ENCODE peak calls at places on chromosomes 13 and 19, in nine cellular contexts. N is cardiac fibroblast, L is HCT116, X is gastrocnemius medialis, D is PC-3, V is choroid plexus epithelial cell, F is AG10803, R is esophagus muscularis mucosa, P is fibroblast of villous mesenchyme. J is an unnamed sample.

GRCh38 chr19:10712754-10713153 is 5.1 kb upstream of the DNM2 start:
- DNase-seq in N (no peak), L (no peak), X (no peak), D (no peak), V (no peak), F (no peak), R (no peak), P (no peak), J (no peak)

GRCh38 chr13:38783992-38784875 is 97.4 kb downstream of the FREM2 start:
- DNase-seq in N (no peak), L (no peak), X (no peak), D (no peak), V (no peak), F (no peak), R (no peak), P (no peak), J (no peak)

GRCh38 chr19:30856376-30856775 is 484.2 kb downstream of the ZNF536 start:
- DNase-seq in N (no peak), L (no peak), X (no peak), D (no peak), V (no peak), F (no peak), R (peak), P (no peak), J (no peak)

GRCh38 chr13:80276371-80277289 is 64.3 kb downstream of the SPRY2 start:
- DNase-seq in N (peak), L (no peak), X (no peak), D (peak), V (peak), F (no peak), R (peak), P (peak), J (no peak)

GRCh38 chr19:389935-390289 is 19.0 kb downstream of the C2CD4C start:
- DNase-seq in N (no peak), L (no peak), X (no peak), D (no peak), V (no peak), F (no peak), R (no peak), P (no peak), J (no peak)

GRCh38 chr19:8311461-8312260 is 3.5 kb upstream of the CD320 start:
- DNase-seq in N (no peak), L (no peak), X (peak), D (peak), V (no peak), F (no peak), R (no peak), P (no peak), J (no peak)

GRCh38 chr13:86922936-86923335 is 748.2 kb upstream of the SLITRK5 start:
- DNase-seq in N (no peak), L (no peak), X (no peak), D (no peak), V (peak), F (no peak), R (no peak), P (no peak), J (no peak)

GRCh38 chr13:37648604-37649003 is 50.0 kb upstream of the POSTN start:
- DNase-seq in N (peak), L (no peak), X (no peak), D (peak), V (peak), F (peak), R (no peak), P (peak), J (no peak)

GRCh38 chr13:40624338-40624737 is 42.1 kb downstream of the FOXO1 start:
- DNase-seq in N (no peak), L (no peak), X (no peak), D (no peak), V (peak), F (peak), R (peak), P (peak), J (no peak)

GRCh38 chr13:37651891-37652290 is 53.3 kb upstream of the POSTN start:
- DNase-seq in N (no peak), L (no peak), X (no peak), D (peak), V (no peak), F (no peak), R (no peak), P (no peak), J (no peak)

GRCh38 chr19:1774999-1775772 is 21.9 kb downstream of the ONECUT3 start:
- DNase-seq in N (peak), L (no peak), X (no peak), D (no peak), V (peak), F (no peak), R (no peak), P (peak), J (peak)

GRCh38 chr19:6738726-6739389 is 622 bp upstream of the TRIP10 start:
- DNase-seq in N (peak), L (no peak), X (peak), D (no peak), V (no peak), F (no peak), R (no peak), P (no peak), J (no peak)

GRCh38 chr13:30872685-30873443 is 33.2 kb upstream of the MEDAG start:
- DNase-seq in N (peak), L (no peak), X (peak), D (no peak), V (peak), F (peak), R (no peak), P (peak), J (no peak)

GRCh38 chr13:30580852-30581502 is 36.7 kb upstream of the USPL1 start:
- DNase-seq in N (no peak), L (no peak), X (peak), D (peak), V (no peak), F (no peak), R (no peak), P (no peak), J (no peak)

GRCh38 chr13:62512194-62513141 is 1096.8 kb upstream of the PCDH20 start:
- DNase-seq in N (peak), L (peak), X (no peak), D (peak), V (peak), F (peak), R (no peak), P (peak), J (peak)

GRCh38 chr13:60583196-60583908 is 186.3 kb downstream of the TDRD3 start:
- DNase-seq in N (peak), L (no peak), X (peak), D (no peak), V (peak), F (peak), R (no peak), P (peak), J (no peak)
- TF ChIP-seq CTCF in N (peak), L (no peak), X (no peak), D (no peak), V (peak), F (peak), R (no peak), P (no peak), J (no peak)

GRCh38 chr19:16066611-16067104 is 9.6 kb upstream of the TPM4 start:
- DNase-seq in N (peak), L (peak), X (no peak), D (peak), V (no peak), F (peak), R (no peak), P (peak), J (peak)
- TF ChIP-seq CTCF in N (peak), L (no peak), X (no peak), D (peak), V (peak), F (peak), R (peak), P (peak), J (peak)

GRCh38 chr19:58007285-58007684 is 4.7 kb upstream of the ZNF606 start:
- DNase-seq in N (no peak), L (no peak), X (no peak), D (no peak), V (peak), F (no peak), R (no peak), P (no peak), J (no peak)
- TF ChIP-seq CTCF in N (peak), L (no peak), X (no peak), D (no peak), V (peak), F (no peak), R (no peak), P (no peak), J (no peak)

DNA sequence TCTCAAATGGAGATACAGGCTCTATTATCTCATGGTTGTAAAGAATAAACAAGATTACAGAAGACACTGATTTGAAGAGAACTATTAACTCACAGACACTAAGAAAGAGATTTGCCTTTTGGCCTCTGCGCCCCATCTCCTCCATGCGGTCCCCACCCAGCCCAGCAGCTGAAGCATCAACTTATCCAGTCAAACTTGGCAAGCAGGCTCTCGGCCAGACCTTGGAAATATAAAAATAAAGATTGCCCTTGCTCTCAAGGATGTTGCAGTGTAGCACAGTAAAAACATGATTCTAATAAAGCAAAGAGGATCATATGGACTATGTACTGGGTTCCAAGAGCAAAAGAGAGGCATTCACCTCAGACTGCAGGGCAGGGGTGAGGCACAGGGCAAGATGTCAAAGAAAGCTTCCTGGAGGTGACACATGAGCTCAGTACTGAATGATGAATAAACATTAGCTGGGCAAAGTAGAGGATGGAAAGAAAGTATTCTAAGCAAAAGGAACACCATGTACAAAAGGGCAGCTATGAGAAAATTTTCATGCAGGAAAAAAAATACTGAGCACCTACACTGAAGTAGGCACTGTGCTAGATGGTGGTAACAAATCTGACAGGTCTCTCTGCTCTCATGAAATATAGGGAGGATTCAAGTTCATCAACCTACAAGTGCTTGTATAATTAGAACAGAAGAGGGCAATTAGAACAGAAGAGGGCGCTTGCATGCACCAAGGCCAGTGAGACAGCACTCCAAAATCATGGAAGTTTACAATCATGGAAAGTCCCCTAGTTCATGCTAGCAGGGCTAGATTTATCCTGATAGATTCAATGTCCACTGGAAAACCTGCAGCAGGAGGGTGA is 85.0 kb downstream of the SACS start:
- DNase-seq in N (peak), L (no peak), X (no peak), D (no peak), V (peak), F (peak), R (no peak), P (no peak), J (no peak)
- TF ChIP-seq CTCF in N (no peak), L (no peak), X (no peak), D (peak), V (peak), F (no peak), R (peak), P (no peak), J (no peak)

GRCh38 chr19:18809149-18809978 is 18.3 kb upstream of the COMP start:
- DNase-seq in N (peak), L (no peak), X (peak), D (peak), V (peak), F (peak), R (no peak), P (peak), J (no peak)

GRCh38 chr19:18815673-18816072 is 16.1 kb upstream of the UPF1 start:
- DNase-seq in N (no peak), L (no peak), X (no peak), D (no peak), V (no peak), F (no peak), R (no peak), P (peak), J (no peak)

GRCh38 chr19:18817574-18817973 is 14.2 kb upstream of the UPF1 start:
- DNase-seq in N (no peak), L (no peak), X (no peak), D (no peak), V (no peak), F (no peak), R (no peak), P (peak), J (no peak)

GRCh38 chr19:18814063-18814462 is 17.7 kb upstream of the UPF1 start:
- DNase-seq in N (peak), L (no peak), X (peak), D (no peak), V (no peak), F (peak), R (no peak), P (peak), J (no peak)
- TF ChIP-seq CTCF in N (no peak), L (no peak), X (no peak), D (no peak), V (peak), F (peak), R (no peak), P (peak), J (no peak)

GRCh38 chr13:113430378-113431110 is 22.7 kb downstream of the ADPRHL1 start:
- DNase-seq in N (no peak), L (no peak), X (no peak), D (no peak), V (no peak), F (no peak), R (no peak), P (no peak), J (no peak)
- TF ChIP-seq CTCF in N (no peak), L (no peak), X (no peak), D (no peak), V (no peak), F (no peak), R (no peak), P (no peak), J (no peak)

DNA sequence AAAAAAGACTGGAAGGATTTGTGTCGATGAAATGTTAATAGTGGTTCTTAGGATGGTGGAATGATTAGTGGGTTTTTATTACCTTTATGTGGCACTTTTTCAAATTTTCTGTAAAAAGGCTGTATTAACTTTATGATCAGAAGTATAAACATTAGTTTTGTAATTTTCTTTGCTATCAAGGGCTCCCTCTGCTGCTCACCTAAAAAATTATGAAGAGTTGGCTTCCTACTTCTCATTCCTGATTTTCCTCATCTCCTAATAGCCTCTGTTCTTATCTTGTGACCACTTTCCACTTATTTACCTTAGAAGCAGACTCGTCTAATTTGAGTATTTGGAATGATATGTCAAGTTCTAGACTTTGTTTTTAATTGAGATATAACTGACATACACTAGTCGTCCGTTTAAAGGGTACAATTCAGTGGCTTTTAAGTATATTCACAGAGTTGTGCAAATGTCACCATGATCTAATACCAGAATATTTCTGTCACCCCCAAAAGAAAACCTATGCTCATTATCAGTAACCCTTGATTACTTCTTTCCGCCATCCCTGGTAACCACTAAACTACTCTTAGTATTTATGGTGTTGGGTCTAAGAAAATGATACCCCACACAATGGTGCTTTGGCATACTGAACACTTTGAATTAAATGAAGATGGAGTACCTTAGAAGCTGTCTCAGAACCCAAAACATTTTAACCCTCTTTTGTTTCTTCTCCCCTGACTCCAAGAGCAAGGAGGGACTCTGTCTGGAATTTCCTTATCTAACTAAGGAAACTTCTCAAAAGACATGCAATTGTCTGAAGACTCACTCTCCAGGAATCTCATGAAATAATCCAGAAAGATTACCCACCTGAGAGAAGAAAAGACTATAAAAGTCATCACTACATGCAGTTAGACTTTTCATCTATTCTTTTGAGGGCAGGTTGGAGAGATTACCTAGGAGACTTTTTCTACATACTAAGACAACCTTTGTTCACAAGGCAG is 311.3 kb downstream of the DLEU7 start:
- DNase-seq in N (peak), L (peak), X (no peak), D (peak), V (peak), F (peak), R (no peak), P (peak), J (no peak)
- TF ChIP-seq CTCF in N (peak), L (peak), X (peak), D (peak), V (peak), F (peak), R (peak), P (peak), J (peak)

GRCh38 chr19:53192771-53193533 is at the start of gene ZNF665:
- DNase-seq in N (peak), L (no peak), X (peak), D (peak), V (peak), F (peak), R (peak), P (peak), J (peak)

GRCh38 chr19:53190253-53190652 is 2.9 kb downstream of the ZNF665 start:
- DNase-seq in N (no peak), L (no peak), X (no peak), D (no peak), V (no peak), F (no peak), R (no peak), P (no peak), J (no peak)

GRCh38 chr19:53193534-53194222 is 520 bp upstream of the ZNF665 start:
- DNase-seq in N (no peak), L (no peak), X (no peak), D (no peak), V (no peak), F (no peak), R (no peak), P (no peak), J (no peak)

GRCh38 chr19:53196777-53197396 is 3.7 kb upstream of the ZNF665 start:
- DNase-seq in N (peak), L (peak), X (peak), D (peak), V (peak), F (peak), R (peak), P (peak), J (peak)

GRCh38 chr19:53195265-53195879 is 2.2 kb upstream of the ZNF665 start:
- DNase-seq in N (peak), L (peak), X (peak), D (peak), V (peak), F (peak), R (peak), P (peak), J (peak)
- TF ChIP-seq CTCF in N (peak), L (peak), X (peak), D (peak), V (peak), F (peak), R (peak), P (peak), J (peak)

GRCh38 chr13:46614582-46614981 is 61.6 kb downstream of the LRCH1 start:
- DNase-seq in N (peak), L (no peak), X (no peak), D (no peak), V (peak), F (no peak), R (no peak), P (peak), J (no peak)
- TF ChIP-seq CTCF in N (peak), L (no peak), X (no peak), D (no peak), V (peak), F (no peak), R (no peak), P (peak), J (no peak)

J was measured in GM13977.